ENCODE peak calls at places on chromosomes 1 and 21, in five cellular contexts. H is cerebellar nuclear complex, U is cardiac fibroblast, B is aorta, L is fibroblast of the aortic adventitia. E is an unnamed sample.

GRCh38 chr1:154405762-154406571 is 824 bp downstream of the IL6R start:
- DNase-seq in H (no peak), U (peak), B (peak), L (peak), E (peak)

GRCh38 chr1:151968058-151968457 is 25.6 kb downstream of the S100A10 start:
- DNase-seq in H (no peak), U (peak), B (no peak), L (peak), E (peak)

GRCh38 chr21:17536381-17536780 is 23.5 kb downstream of the CXADR start:
- DNase-seq in H (no peak), U (no peak), B (no peak), L (no peak), E (no peak)

GRCh38 chr1:192575499-192576189 is at the start of gene RGS1:
- DNase-seq in H (no peak), U (no peak), B (no peak), L (no peak), E (no peak)

GRCh38 chr1:195345149-195345548 is 1263.1 kb downstream of the KCNT2 start:
- DNase-seq in H (no peak), U (no peak), B (no peak), L (no peak), E (no peak)

GRCh38 chr1:89689234-89689633 is 56.3 kb downstream of the LRRC8C start:
- DNase-seq in H (no peak), U (no peak), B (no peak), L (no peak), E (no peak)

GRCh38 chr1:108703939-108704338 is 8.8 kb upstream of the FNDC7 start:
- DNase-seq in H (no peak), U (peak), B (no peak), L (no peak), E (peak)

GRCh38 chr1:153649137-153649866 is 9.2 kb upstream of the SNAPIN start:
- DNase-seq in H (no peak), U (no peak), B (peak), L (no peak), E (no peak)

GRCh38 chr1:94012686-94013330 is 103.6 kb upstream of the GCLM start:
- DNase-seq in H (no peak), U (no peak), B (no peak), L (peak), E (no peak)

GRCh38 chr1:55650449-55650848 is 435.3 kb upstream of the USP24 start:
- DNase-seq in H (no peak), U (no peak), B (no peak), L (peak), E (no peak)

GRCh38 chr1:19893687-19894086 is 11.5 kb downstream of the OTUD3 start:
- DNase-seq in H (no peak), U (no peak), B (no peak), L (no peak), E (no peak)

GRCh38 chr21:33817136-33817535 is 98.5 kb downstream of the ATP5PO start:
- DNase-seq in H (no peak), U (no peak), B (no peak), L (no peak), E (no peak)

GRCh38 chr1:231124746-231125145 is 37.1 kb upstream of the TRIM67 start:
- DNase-seq in H (no peak), U (no peak), B (no peak), L (no peak), E (no peak)

GRCh38 chr21:41121785-41122415 is 46.1 kb upstream of the BACE2 start:
- DNase-seq in H (no peak), U (peak), B (peak), L (peak), E (peak)

GRCh38 chr1:223713546-223714420 is 1.4 kb downstream of the CAPN2 start:
- DNase-seq in H (no peak), U (no peak), B (no peak), L (no peak), E (peak)

GRCh38 chr1:153032677-153033308 is 1.8 kb downstream of the SPRR1B start:
- DNase-seq in H (no peak), U (peak), B (no peak), L (peak), E (peak)

GRCh38 chr21:31660134-31660565 is 657 bp downstream of the SOD1 start:
- DNase-seq in H (no peak), U (peak), B (peak), L (no peak), E (peak)

GRCh38 chr1:86429830-86430229 is 5.9 kb downstream of the CLCA2 start:
- DNase-seq in H (no peak), U (peak), B (no peak), L (peak), E (peak)

E was measured in PC-3.